ENCODE peak calls at places on chromosomes 5 and 9, in six cellular contexts. J is GM04504, H is midbrain, L is endothelial cell, V is left cardiac atrium, A is GM20000. U is an unnamed sample.

GRCh38 chr5:72183231-72183630 is 76.0 kb downstream of the MAP1B start:
- DNase-seq in L (no peak), H (no peak), J (no peak), A (no peak), V (no peak), U (no peak)

GRCh38 chr9:114745879-114746550 is 59.8 kb downstream of the TNFSF15 start:
- DNase-seq in H (no peak), L (no peak), A (no peak), V (no peak), J (no peak), U (no peak)

GRCh38 chr5:53261245-53261644 is 151.7 kb upstream of the MOCS2 start:
- DNase-seq in J (no peak), V (no peak), L (no peak), H (no peak), A (no peak), U (no peak)

GRCh38 chr9:9003184-9003583 is 1203.6 kb upstream of the DMAC1 start:
- DNase-seq in V (no peak), A (no peak), H (peak; percentile 68), J (no peak), L (peak; percentile 8), U (no peak)

GRCh38 chr5:35133186-35133585 is 85.4 kb upstream of the AGXT2 start:
- DNase-seq in V (no peak), A (no peak), H (no peak), L (no peak), J (no peak), U (no peak)

GRCh38 chr5:90558344-90559192 is at the start of gene ADGRV1:
- DNase-seq in L (peak; percentile 94), A (peak; percentile 31), H (peak; percentile 68), V (peak; percentile 32), J (peak; percentile 5), U (peak; percentile 85)

GRCh38 chr5:53490747-53491146 is 10.3 kb downstream of the FST start:
- DNase-seq in A (no peak), H (no peak), J (peak; percentile 81), V (no peak), L (no peak), U (no peak)

GRCh38 chr9:123940721-123941534 is 11.0 kb upstream of the DENND1A start:
- DNase-seq in H (no peak), J (no peak), L (no peak), V (no peak), A (peak; percentile 57), U (no peak)

GRCh38 chr9:94623253-94623652 is 16.1 kb downstream of the FBP1 start:
- DNase-seq in L (peak; percentile 63), V (no peak), J (no peak), H (no peak), A (peak; percentile 68), U (peak; percentile 77)

GRCh38 chr5:151081426-151082273 is 816 bp upstream of the TNIP1 start:
- DNase-seq in H (no peak), J (no peak), V (no peak), A (no peak), L (no peak), U (no peak)

GRCh38 chr9:81028504-81028903 is 660.8 kb downstream of the TLE1 start:
- DNase-seq in V (no peak), H (no peak), J (peak; percentile 43), L (no peak), A (no peak), U (no peak)

GRCh38 chr9:90915693-90916092 is 114.1 kb downstream of the SYK start:
- DNase-seq in V (no peak), J (no peak), A (peak; percentile 35), H (no peak), L (peak; percentile 61), U (peak; percentile 34)

GRCh38 chr5:139659673-139660072 is 11.5 kb downstream of the CXXC5 start:
- DNase-seq in H (no peak), A (no peak), L (peak; percentile 31), J (no peak), V (no peak), U (no peak)

GRCh38 chr9:3434594-3434993 is 91.2 kb downstream of the RFX3 start:
- DNase-seq in V (no peak), H (no peak), A (no peak), L (no peak), J (peak; percentile 29), U (no peak)

GRCh38 chr5:6759401-6759800 is 46.2 kb downstream of the TENT4A start:
- DNase-seq in V (no peak), H (no peak), L (no peak), J (no peak), A (no peak), U (peak; percentile 29)

GRCh38 chr9:88477300-88477751 is 57.7 kb upstream of the NXNL2 start:
- DNase-seq in H (no peak), V (no peak), A (peak; percentile 19), J (peak; percentile 96), L (no peak), U (no peak)

GRCh38 chr5:56669534-56670483 is 145.5 kb upstream of the MAP3K1 start:
- DNase-seq in V (peak; percentile 50), J (no peak), A (peak; percentile 80), H (peak; percentile 38), L (no peak), U (no peak)

GRCh38 chr9:77449177-77450092 is 198.7 kb downstream of the GNA14 start:
- DNase-seq in L (no peak), A (no peak), J (no peak), V (peak; percentile 45), H (no peak), U (no peak)

GRCh38 chr5:7412369-7412768 is 16.4 kb downstream of the ADCY2 start:
- DNase-seq in J (no peak), H (peak; percentile 24), A (no peak), L (no peak), V (no peak), U (no peak)

GRCh38 chr9:72132052-72132451 is 17.2 kb upstream of the GDA start:
- DNase-seq in A (no peak), L (no peak), H (no peak), V (no peak), J (no peak), U (no peak)

GRCh38 chr5:108259306-108259705 is 122.6 kb downstream of the FBXL17 start:
- DNase-seq in A (no peak), J (no peak), V (no peak), L (no peak), H (no peak), U (no peak)

GRCh38 chr9:108040783-108041182 is 551.2 kb upstream of the KLF4 start:
- DNase-seq in L (no peak), A (no peak), V (no peak), H (no peak), J (no peak), U (no peak)

GRCh38 chr5:168891175-168891812 is 312.1 kb upstream of the PANK3 start:
- DNase-seq in V (no peak), H (no peak), J (no peak), L (no peak), A (no peak), U (no peak)

GRCh38 chr9:95092321-95093072 is 225.0 kb downstream of the FANCC start:
- DNase-seq in H (no peak), V (peak; percentile 62), L (no peak), A (no peak), J (no peak), U (no peak)

GRCh38 chr9:72203205-72203803 is 54.1 kb downstream of the GDA start:
- DNase-seq in J (peak; percentile 2), L (peak; percentile 47), H (peak; percentile 4), V (no peak), A (peak; percentile 39), U (peak; percentile 60)

GRCh38 chr5:14250094-14250777 is 107.1 kb downstream of the TRIO start:
- DNase-seq in A (no peak), H (peak; percentile 82), V (peak; percentile 73), J (no peak), L (no peak), U (no peak)

GRCh38 chr5:95720094-95720793 is 10.9 kb upstream of the RHOBTB3 start:
- DNase-seq in A (no peak), L (no peak), V (no peak), J (no peak), H (peak; percentile 43), U (no peak)

GRCh38 chr5:164581889-164582288 is 1076.5 kb downstream of the MAT2B start:
- DNase-seq in J (no peak), A (no peak), V (no peak), L (no peak), H (no peak), U (no peak)

GRCh38 chr5:32961066-32961429 is 249.9 kb downstream of the NPR3 start:
- DNase-seq in H (no peak), J (no peak), L (no peak), V (no peak), A (no peak), U (no peak)

GRCh38 chr5:138109463-138110265 is 25.8 kb downstream of the WNT8A start:
- DNase-seq in L (no peak), H (no peak), V (no peak), J (no peak), A (no peak), U (no peak)

GRCh38 chr5:95620030-95620869 is at the start of gene GPR150:
- DNase-seq in A (peak; percentile 84), V (peak; percentile 68), L (peak; percentile 48), H (no peak), J (no peak), U (peak; percentile 50)

GRCh38 chr9:136614372-136614922 is 48.3 kb upstream of the EGFL7 start:
- DNase-seq in A (no peak), H (no peak), V (peak; percentile 83), L (no peak), J (peak; percentile 35), U (no peak)

GRCh38 chr5:1465117-1465516 is 19.9 kb upstream of the SLC6A3 start:
- DNase-seq in A (no peak), J (no peak), L (no peak), V (no peak), H (no peak), U (no peak)